ENCODE peak calls at places on chromosomes 13 and 19, in eight cellular contexts. One of them, this sample, is unnamed.

GRCh38 chr13:95044452-95045205 is 256.6 kb downstream of the ABCC4 start:
- DNase-seq in stimulated activated CD4-positive, alpha-beta T cell treated with anti-CD3 and anti-CD28 coated beads, Interleukin-12 subunit alpha, Interleukin-12 subunit beta, amount 100 ng/mL, for 48 hours: no peak
- DNase-seq in GM04504: no peak
- DNase-seq in activated naive CD8-positive, alpha-beta T cell treated with anti-CD3 and anti-CD28 coated beads, Interleukin-2, amount 50 U/mL, for 24 hours: no peak
- DNase-seq in stimulated activated naive B cell treated with anti-CD40 and anti-IgM and Interleukin-4, amounts not matched to agents 10 μg/mL and 1 μg/mL and 100 μg/mL, for 72 hours: no peak
- DNase-seq in A673: no peak
- DNase-seq in fibroblast of pulmonary artery: no peak
- DNase-seq in astrocyte of the spinal cord: no peak
- DNase-seq in this sample: no peak

GRCh38 chr13:103308700-103309099 is 242.5 kb upstream of the SLC10A2 start:
- DNase-seq in A673: no peak
- DNase-seq in stimulated activated naive B cell treated with anti-CD40 and anti-IgM and Interleukin-4, amounts not matched to agents 10 μg/mL and 1 μg/mL and 100 μg/mL, for 72 hours: no peak
- DNase-seq in fibroblast of pulmonary artery: no peak
- DNase-seq in astrocyte of the spinal cord: no peak
- DNase-seq in GM04504: no peak
- DNase-seq in activated naive CD8-positive, alpha-beta T cell treated with anti-CD3 and anti-CD28 coated beads, Interleukin-2, amount 50 U/mL, for 24 hours: no peak
- DNase-seq in stimulated activated CD4-positive, alpha-beta T cell treated with anti-CD3 and anti-CD28 coated beads, Interleukin-12 subunit alpha, Interleukin-12 subunit beta, amount 100 ng/mL, for 48 hours: no peak
- DNase-seq in this sample: no peak

GRCh38 chr13:97653741-97654140 is 219.8 kb downstream of the RAP2A start:
- DNase-seq in stimulated activated CD4-positive, alpha-beta T cell treated with anti-CD3 and anti-CD28 coated beads, Interleukin-12 subunit alpha, Interleukin-12 subunit beta, amount 100 ng/mL, for 48 hours: no peak
- DNase-seq in activated naive CD8-positive, alpha-beta T cell treated with anti-CD3 and anti-CD28 coated beads, Interleukin-2, amount 50 U/mL, for 24 hours: no peak
- DNase-seq in GM04504: peak; percentile 31
- DNase-seq in fibroblast of pulmonary artery: peak; percentile 33
- DNase-seq in stimulated activated naive B cell treated with anti-CD40 and anti-IgM and Interleukin-4, amounts not matched to agents 10 μg/mL and 1 μg/mL and 100 μg/mL, for 72 hours: no peak
- DNase-seq in astrocyte of the spinal cord: no peak
- DNase-seq in A673: peak; percentile 37
- DNase-seq in this sample: no peak

GRCh38 chr13:113448545-113448884 is 4.8 kb downstream of the ADPRHL1 start:
- DNase-seq in GM04504: no peak
- DNase-seq in astrocyte of the spinal cord: no peak
- DNase-seq in A673: no peak
- DNase-seq in activated naive CD8-positive, alpha-beta T cell treated with anti-CD3 and anti-CD28 coated beads, Interleukin-2, amount 50 U/mL, for 24 hours: no peak
- DNase-seq in fibroblast of pulmonary artery: no peak
- DNase-seq in stimulated activated naive B cell treated with anti-CD40 and anti-IgM and Interleukin-4, amounts not matched to agents 10 μg/mL and 1 μg/mL and 100 μg/mL, for 72 hours: no peak
- DNase-seq in stimulated activated CD4-positive, alpha-beta T cell treated with anti-CD3 and anti-CD28 coated beads, Interleukin-12 subunit alpha, Interleukin-12 subunit beta, amount 100 ng/mL, for 48 hours: no peak
- DNase-seq in this sample: no peak

GRCh38 chr19:55626350-55626749 is 2.0 kb upstream of the ZNF784 start:
- DNase-seq in A673: no peak
- DNase-seq in stimulated activated naive B cell treated with anti-CD40 and anti-IgM and Interleukin-4, amounts not matched to agents 10 μg/mL and 1 μg/mL and 100 μg/mL, for 72 hours: no peak
- DNase-seq in stimulated activated CD4-positive, alpha-beta T cell treated with anti-CD3 and anti-CD28 coated beads, Interleukin-12 subunit alpha, Interleukin-12 subunit beta, amount 100 ng/mL, for 48 hours: peak; percentile 44
- DNase-seq in fibroblast of pulmonary artery: no peak
- DNase-seq in activated naive CD8-positive, alpha-beta T cell treated with anti-CD3 and anti-CD28 coated beads, Interleukin-2, amount 50 U/mL, for 24 hours: peak; percentile 34
- DNase-seq in GM04504: no peak
- DNase-seq in astrocyte of the spinal cord: no peak
- DNase-seq in this sample: no peak

GRCh38 chr19:46076951-46077814 is 36.4 kb upstream of the IGFL4 start:
- DNase-seq in stimulated activated CD4-positive, alpha-beta T cell treated with anti-CD3 and anti-CD28 coated beads, Interleukin-12 subunit alpha, Interleukin-12 subunit beta, amount 100 ng/mL, for 48 hours: peak; percentile 34
- DNase-seq in A673: peak; percentile 94
- DNase-seq in activated naive CD8-positive, alpha-beta T cell treated with anti-CD3 and anti-CD28 coated beads, Interleukin-2, amount 50 U/mL, for 24 hours: peak; percentile 51
- DNase-seq in fibroblast of pulmonary artery: peak; percentile 89
- DNase-seq in astrocyte of the spinal cord: peak; percentile 85
- DNase-seq in GM04504: peak; percentile 56
- DNase-seq in stimulated activated naive B cell treated with anti-CD40 and anti-IgM and Interleukin-4, amounts not matched to agents 10 μg/mL and 1 μg/mL and 100 μg/mL, for 72 hours: peak; percentile 27
- DNase-seq in this sample: peak; percentile 81

GRCh38 chr19:5857203-5858081 is 6.2 kb upstream of the FUT3 start:
- DNase-seq in fibroblast of pulmonary artery: no peak
- DNase-seq in stimulated activated naive B cell treated with anti-CD40 and anti-IgM and Interleukin-4, amounts not matched to agents 10 μg/mL and 1 μg/mL and 100 μg/mL, for 72 hours: no peak
- DNase-seq in activated naive CD8-positive, alpha-beta T cell treated with anti-CD3 and anti-CD28 coated beads, Interleukin-2, amount 50 U/mL, for 24 hours: no peak
- DNase-seq in astrocyte of the spinal cord: no peak
- DNase-seq in A673: no peak
- DNase-seq in GM04504: no peak
- DNase-seq in stimulated activated CD4-positive, alpha-beta T cell treated with anti-CD3 and anti-CD28 coated beads, Interleukin-12 subunit alpha, Interleukin-12 subunit beta, amount 100 ng/mL, for 48 hours: no peak
- DNase-seq in this sample: no peak

GRCh38 chr19:8505680-8506401 is 3.4 kb upstream of the PRAM1 start:
- DNase-seq in activated naive CD8-positive, alpha-beta T cell treated with anti-CD3 and anti-CD28 coated beads, Interleukin-2, amount 50 U/mL, for 24 hours: peak; percentile 83
- DNase-seq in stimulated activated naive B cell treated with anti-CD40 and anti-IgM and Interleukin-4, amounts not matched to agents 10 μg/mL and 1 μg/mL and 100 μg/mL, for 72 hours: peak; percentile 54
- DNase-seq in astrocyte of the spinal cord: peak; percentile 63
- DNase-seq in GM04504: no peak
- DNase-seq in stimulated activated CD4-positive, alpha-beta T cell treated with anti-CD3 and anti-CD28 coated beads, Interleukin-12 subunit alpha, Interleukin-12 subunit beta, amount 100 ng/mL, for 48 hours: peak; percentile 69
- DNase-seq in fibroblast of pulmonary artery: peak; percentile 67
- DNase-seq in A673: peak; percentile 85
- DNase-seq in this sample: peak; percentile 51

GRCh38 chr13:113630296-113630695 is 27.7 kb downstream of the ATP4B start:
- DNase-seq in activated naive CD8-positive, alpha-beta T cell treated with anti-CD3 and anti-CD28 coated beads, Interleukin-2, amount 50 U/mL, for 24 hours: no peak
- DNase-seq in GM04504: no peak
- DNase-seq in fibroblast of pulmonary artery: no peak
- DNase-seq in stimulated activated naive B cell treated with anti-CD40 and anti-IgM and Interleukin-4, amounts not matched to agents 10 μg/mL and 1 μg/mL and 100 μg/mL, for 72 hours: no peak
- DNase-seq in A673: no peak
- DNase-seq in stimulated activated CD4-positive, alpha-beta T cell treated with anti-CD3 and anti-CD28 coated beads, Interleukin-12 subunit alpha, Interleukin-12 subunit beta, amount 100 ng/mL, for 48 hours: no peak
- DNase-seq in astrocyte of the spinal cord: no peak
- DNase-seq in this sample: no peak